ENCODE peak calls at places on chromosomes 12 and 14, in nine cellular contexts. W is activated T-cell treated with anti-CD3 and anti-CD28 coated beads, Interleukin-2, amount 50 U/mL, for 72 hours; B is HEK293T; K is stimulated activated CD8-positive, alpha-beta memory T cell treated with anti-CD3 and anti-CD28 coated beads, Interleukin-4, amount 100 ng/mL, for 1 hour; A is HTR-8/SVneo; X is tibial nerve; Z is activated T-helper 9 cell treated with anti-CD3 and anti-CD28 coated beads, Interleukin-2, amount 50 U/mL, for 16 hours; F is pulmonary artery endothelial cell; L is iris pigment epithelial cell. V is an unnamed sample.

GRCh38 chr12:25859976-25860375 is 98.5 kb upstream of the RASSF8 start:
- DNase-seq in L (no peak), F (no peak), A (no peak), W (no peak), Z (no peak), K (no peak), B (no peak), X (no peak), V (no peak)

GRCh38 chr14:51738754-51739153 is 87.0 kb downstream of the FRMD6 start:
- DNase-seq in K (no peak), W (no peak), F (no peak), X (no peak), L (no peak), B (peak), A (no peak), Z (no peak), V (no peak)

GRCh38 chr12:80472912-80473500 is 29.0 kb downstream of the PTPRQ start:
- DNase-seq in X (no peak), W (no peak), B (peak), Z (no peak), K (no peak), A (peak), F (peak), L (peak), V (no peak)

GRCh38 chr14:69685716-69686115 is 74.3 kb downstream of the SUSD6 start:
- DNase-seq in W (peak), X (peak), F (no peak), K (no peak), A (no peak), L (peak), Z (no peak), B (no peak), V (peak)

GRCh38 chr12:123895477-123895876 is 77.2 kb downstream of the CCDC92 start:
- DNase-seq in Z (no peak), X (no peak), A (no peak), F (no peak), L (no peak), W (no peak), B (no peak), K (no peak), V (no peak)

GRCh38 chr12:28884861-28885260 is 264.2 kb upstream of the FAR2 start:
- DNase-seq in Z (no peak), B (no peak), K (no peak), F (no peak), A (no peak), W (no peak), L (no peak), X (no peak), V (no peak)

GRCh38 chr12:88267630-88268029 is 125.5 kb downstream of the TMTC3 start:
- DNase-seq in A (no peak), W (no peak), B (no peak), F (no peak), K (no peak), L (no peak), X (no peak), Z (no peak), V (no peak)

GRCh38 chr12:31021809-31022492 is 51.7 kb upstream of the DDX11 start:
- DNase-seq in W (no peak), F (no peak), B (no peak), Z (no peak), K (no peak), L (peak), A (no peak), X (no peak), V (no peak)

GRCh38 chr14:72559227-72559626 is 334.7 kb downstream of the DPF3 start:
- DNase-seq in L (no peak), B (no peak), X (no peak), Z (no peak), W (no peak), K (no peak), A (no peak), F (no peak), V (no peak)

GRCh38 chr12:108598553-108599250 is 818 bp upstream of the TMEM119 start:
- DNase-seq in B (no peak), K (no peak), W (no peak), A (no peak), X (no peak), L (no peak), Z (no peak), F (no peak), V (no peak)

GRCh38 chr12:26918321-26919215 is 19.2 kb downstream of the INTS13 start:
- DNase-seq in K (no peak), B (no peak), L (peak), A (no peak), X (no peak), F (no peak), Z (no peak), W (no peak), V (no peak)

GRCh38 chr12:164207-164606 is 49.8 kb downstream of the SLC6A12 start:
- DNase-seq in F (no peak), L (no peak), K (no peak), W (no peak), A (no peak), X (no peak), B (no peak), Z (no peak), V (no peak)

GRCh38 chr12:65533177-65533883 is 254.8 kb downstream of the MSRB3 start:
- DNase-seq in B (no peak), Z (no peak), W (no peak), K (no peak), X (no peak), F (no peak), A (peak), L (peak), V (no peak)

GRCh38 chr12:116672842-116673516 is 64.9 kb downstream of the SPRING1 start:
- DNase-seq in B (no peak), Z (no peak), K (no peak), X (no peak), F (no peak), A (no peak), L (no peak), W (peak), V (no peak)

GRCh38 chr12:71128191-71128590 is 29.6 kb downstream of the TSPAN8 start:
- DNase-seq in K (no peak), A (no peak), L (no peak), W (no peak), F (no peak), X (peak), Z (no peak), B (no peak), V (no peak)

GRCh38 chr14:22588419-22589095 is 467 bp downstream of the DAD1 start:
- DNase-seq in K (no peak), F (no peak), A (no peak), W (peak), B (no peak), L (no peak), X (no peak), Z (no peak), V (no peak)

GRCh38 chr14:90513151-90514014 is 116.6 kb downstream of the CALM1 start:
- DNase-seq in L (no peak), B (no peak), F (no peak), W (no peak), K (no peak), Z (no peak), A (no peak), X (no peak), V (peak)

GRCh38 chr14:22177870-22178269 is 411.2 kb downstream of the DAD1 start:
- DNase-seq in K (no peak), B (no peak), X (no peak), Z (no peak), A (no peak), W (no peak), F (no peak), L (no peak), V (no peak)

GRCh38 chr14:39107624-39108023 is 4.6 kb upstream of the SEC23A start:
- DNase-seq in B (peak), K (no peak), L (peak), W (no peak), A (peak), F (no peak), X (no peak), Z (no peak), V (no peak)

GRCh38 chr14:100747021-100747586 is 20.4 kb downstream of the DLK1 start:
- DNase-seq in K (no peak), F (no peak), X (peak), Z (no peak), B (no peak), L (peak), A (no peak), W (no peak), V (peak)

V was measured in uterus.